ENCODE peak calls at places on chromosomes 13 and 19, in four cellular contexts. K is HepG2, U is K562, A is HCT116. I is an unnamed sample.

GRCh38 chr19:52397310-52398090 is at the start of gene ZNF528:
- DNase-seq in K (peak), U (peak), A (no peak), I (peak)

GRCh38 chr19:18730885-18731513 is 47.5 kb downstream of the CRTC1 start:
- DNase-seq in K (peak), U (no peak), A (no peak), I (no peak)

GRCh38 chr13:44273991-44274810 is 99.4 kb upstream of the SERP2 start:
- DNase-seq in K (no peak), U (no peak), A (no peak), I (no peak)

GRCh38 chr19:31139871-31140505 is 209.2 kb downstream of the TSHZ3 start:
- DNase-seq in K (no peak), U (no peak), A (no peak), I (no peak)

GRCh38 chr19:58572818-58573657 is at the start of gene MZF1:
- DNase-seq in K (peak), U (peak), A (peak), I (peak)

GRCh38 chr13:28449826-28450773 is 44.8 kb downstream of the FLT1 start:
- DNase-seq in K (no peak), U (no peak), A (no peak), I (no peak)

GRCh38 chr19:802888-803561 is 5.8 kb downstream of the PTBP1 start:
- DNase-seq in K (no peak), U (peak), A (no peak), I (no peak)

GRCh38 chr13:76967031-76967430 is 18.7 kb downstream of the ACOD1 start:
- DNase-seq in K (no peak), U (no peak), A (no peak), I (no peak)

GRCh38 chr13:52371736-52372247 is 34.2 kb downstream of the THSD1 start:
- DNase-seq in K (peak), U (no peak), A (peak), I (no peak)

GRCh38 chr19:30640266-30640965 is 268.2 kb downstream of the ZNF536 start:
- DNase-seq in K (no peak), U (no peak), A (no peak), I (no peak)

GRCh38 chr13:98773053-98773452 is 20.6 kb upstream of the SLC15A1 start:
- DNase-seq in K (no peak), U (no peak), A (no peak), I (no peak)

GRCh38 chr13:99357149-99357596 is 50.0 kb upstream of the GPR183 start:
- DNase-seq in K (no peak), U (peak), A (no peak), I (no peak)

GRCh38 chr13:26707122-26708006 is 53.2 kb downstream of the GPR12 start:
- DNase-seq in K (peak), U (peak), A (peak), I (no peak)

GRCh38 chr13:47480121-47480520 is 521.0 kb downstream of the SUCLA2 start:
- DNase-seq in K (no peak), U (no peak), A (no peak), I (no peak)

GRCh38 chr13:28181413-28181812 is 43.1 kb downstream of the PAN3 start:
- DNase-seq in K (no peak), U (no peak), A (peak), I (peak)

GRCh38 chr19:34236035-34236793 is 18.1 kb upstream of the GARRE1 start:
- DNase-seq in K (no peak), U (no peak), A (no peak), I (no peak)

GRCh38 chr19:47539747-47540311 is 25.0 kb upstream of the NAPA start:
- DNase-seq in K (no peak), U (no peak), A (no peak), I (no peak)

GRCh38 chr13:50969691-50970090 is 60.1 kb downstream of the RNASEH2B start:
- DNase-seq in K (peak), U (no peak), A (no peak), I (no peak)

GRCh38 chr13:105603283-105603682 is 932.2 kb downstream of the EFNB2 start:
- DNase-seq in K (no peak), U (no peak), A (no peak), I (no peak)

GRCh38 chr19:44816301-44816700 is 7.4 kb downstream of the BCAM start:
- DNase-seq in K (no peak), U (no peak), A (no peak), I (no peak)

GRCh38 chr19:2101417-2102335 is 5.0 kb downstream of the IZUMO4 start:
- DNase-seq in K (no peak), U (no peak), A (no peak), I (no peak)

GRCh38 chr13:95530178-95530577 is 22.3 kb upstream of the CLDN10 start:
- DNase-seq in K (peak), U (no peak), A (no peak), I (no peak)

GRCh38 chr19:49957262-49957915 is 3.6 kb downstream of the SIGLEC11 start:
- DNase-seq in K (no peak), U (no peak), A (no peak), I (no peak)

GRCh38 chr13:98285852-98286594 is 109.0 kb upstream of the RNF113B start:
- DNase-seq in K (no peak), U (no peak), A (no peak), I (no peak)

GRCh38 chr13:102903659-102904407 is 58.0 kb downstream of the ERCC5 start:
- DNase-seq in K (no peak), U (peak), A (no peak), I (no peak)

GRCh38 chr19:19064098-19064722 is 416 bp downstream of the SLC25A42 start:
- DNase-seq in K (no peak), U (no peak), A (no peak), I (no peak)

GRCh38 chr19:10339380-10339960 is at the start of gene ICAM3:
- DNase-seq in K (no peak), U (no peak), A (no peak), I (no peak)

GRCh38 chr13:97259787-97260641 is 37.9 kb downstream of the MBNL2 start:
- DNase-seq in K (peak), U (peak), A (no peak), I (no peak)

GRCh38 chr13:79525458-79525857 is 44.5 kb downstream of the NDFIP2 start:
- DNase-seq in K (peak), U (no peak), A (no peak), I (no peak)

GRCh38 chr13:98890186-98890585 is 87.7 kb downstream of the DOCK9 start:
- DNase-seq in K (no peak), U (no peak), A (no peak), I (no peak)

GRCh38 chr19:48918801-48919247 is 14.7 kb upstream of the DHDH start:
- DNase-seq in K (no peak), U (peak), A (no peak), I (no peak)

GRCh38 chr13:53138369-53139036 is 109.9 kb downstream of the OLFM4 start:
- DNase-seq in K (no peak), U (no peak), A (no peak), I (no peak)

GRCh38 chr13:99971576-99972189 is at the start of gene ZIC5:
- DNase-seq in K (no peak), U (no peak), A (no peak), I (no peak)

GRCh38 chr19:38265213-38265861 is 964 bp downstream of the SPINT2 start:
- DNase-seq in K (no peak), U (no peak), A (no peak), I (no peak)

GRCh38 chr13:39501711-39502324 is 101.2 kb downstream of the LHFPL6 start:
- DNase-seq in K (no peak), U (no peak), A (no peak), I (no peak)

GRCh38 chr19:35853038-35853756 is 893 bp upstream of the NPHS1 start:
- DNase-seq in K (no peak), U (no peak), A (no peak), I (no peak)

GRCh38 chr13:80259159-80259558 is 81.8 kb downstream of the SPRY2 start:
- DNase-seq in K (no peak), U (no peak), A (no peak), I (no peak)

GRCh38 chr19:38721977-38722773 is 22.1 kb downstream of the CAPN12 start:
- DNase-seq in K (peak), U (no peak), A (no peak), I (no peak)

GRCh38 chr13:71522976-71523517 is 344.0 kb downstream of the DACH1 start:
- DNase-seq in K (no peak), U (no peak), A (no peak), I (no peak)

GRCh38 chr13:32446778-32447465 is 19.0 kb upstream of the N4BP2L1 start:
- DNase-seq in K (no peak), U (no peak), A (no peak), I (no peak)
- TF ChIP-seq TCF7L2 in K (no peak), U (no peak), A (no peak), I (no peak)

GRCh38 chr19:13781547-13781946 is 7.3 kb downstream of the C19orf53 start:
- DNase-seq in K (no peak), U (peak), A (peak), I (no peak)
- TF ChIP-seq SIN3A in K (no peak), U (no peak), A (no peak), I (no peak)

DNA sequence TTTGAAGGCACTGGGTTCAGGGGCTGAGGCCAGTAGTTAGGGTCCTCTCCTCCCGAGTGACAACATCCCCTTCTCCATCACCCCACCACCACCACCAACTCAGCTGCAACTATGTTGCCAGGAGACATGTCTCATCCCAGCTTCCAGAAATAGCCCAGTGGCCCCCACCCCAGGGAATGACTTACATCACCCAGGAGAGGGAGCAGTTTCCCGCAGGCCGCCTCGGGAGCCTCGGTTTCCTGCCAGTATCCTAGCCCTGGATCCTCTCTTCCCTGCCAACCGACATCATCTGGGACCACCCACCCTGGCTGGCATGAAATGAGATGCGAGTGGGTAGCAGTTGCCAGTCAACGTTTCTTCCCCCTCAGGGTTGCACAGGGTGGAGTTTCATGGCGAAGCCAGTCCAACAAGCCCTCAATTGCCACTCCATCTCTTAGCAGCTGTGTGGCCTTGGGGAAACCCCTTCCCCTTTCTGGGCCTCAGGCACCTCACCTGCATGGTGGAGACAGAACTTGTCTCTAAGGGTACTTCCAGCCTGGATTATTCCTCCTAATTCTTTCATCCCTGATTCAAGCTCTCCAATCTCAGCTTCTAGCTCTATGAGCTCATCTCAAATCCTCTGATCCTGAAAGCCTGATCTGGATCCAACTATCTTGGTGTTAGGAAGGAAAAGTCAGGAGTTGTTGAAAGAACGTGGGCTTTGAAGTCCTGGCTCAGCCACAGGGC is 3.9 kb upstream of the GSK3A start:
- DNase-seq in K (no peak), U (peak), A (no peak), I (no peak)
- TF ChIP-seq TCF7L2 in K (no peak), U (no peak), A (no peak), I (no peak)

DNA sequence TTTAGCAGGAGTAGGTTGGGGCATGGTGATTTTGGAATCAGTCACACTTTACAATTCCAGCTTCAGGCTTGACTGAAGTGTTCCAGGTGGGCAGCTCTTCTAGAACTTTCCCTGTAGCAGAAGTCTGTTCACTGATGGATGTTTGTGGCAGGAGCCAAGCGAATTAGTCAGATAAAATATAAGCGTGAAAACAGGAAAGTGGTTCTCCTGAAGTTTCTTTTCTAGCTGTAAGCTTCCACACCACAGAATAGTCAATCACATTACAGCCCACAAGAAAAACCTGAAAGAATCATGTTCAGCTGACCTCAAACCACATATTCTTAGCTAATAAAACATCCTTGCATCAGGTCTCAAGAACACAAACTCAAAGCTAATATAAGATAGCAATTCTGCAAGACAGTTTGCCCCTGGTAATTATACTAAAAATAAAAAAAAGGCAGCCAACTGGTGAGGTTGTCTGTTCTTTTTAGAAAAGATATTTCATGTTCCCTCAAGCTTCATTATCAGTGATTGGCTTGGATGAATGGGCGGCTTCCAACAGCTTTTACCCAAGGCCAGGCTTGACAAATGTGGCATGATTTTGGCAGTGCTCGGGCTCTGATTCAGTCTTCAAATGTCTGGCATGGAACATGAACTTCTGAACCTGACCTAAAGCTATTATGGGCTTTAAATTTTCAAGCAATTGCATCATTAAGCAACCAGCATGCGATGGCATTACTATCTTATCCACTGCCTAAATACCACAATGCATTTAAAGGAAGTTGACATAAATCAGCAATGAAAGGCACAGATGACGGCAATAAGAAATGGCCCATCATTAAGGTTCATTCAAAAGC is 136.8 kb downstream of the DCLK1 start:
- DNase-seq in K (no peak), U (no peak), A (no peak), I (no peak)
- TF ChIP-seq SIN3A in K (no peak), U (no peak), A (no peak), I (no peak)

I was measured in Panc1.